ENCODE peak calls at places on chromosomes 5 and 9, in four cellular contexts. D, L, G and A are unnamed samples.
A peak's percentile ranks its signal among the peaks of the same experiment; 100 is the strongest.

GRCh38 chr9:15977438-15977837 is 424.6 kb downstream of the CCDC171 start:
- DNase-seq in D (peak; percentile 71), L (no peak), G (no peak), A (no peak)

GRCh38 chr5:15008476-15008875 is 136.9 kb upstream of the ANKH start:
- DNase-seq in D (peak; percentile 98), L (no peak), G (peak; percentile 91), A (peak; percentile 93)

GRCh38 chr9:87887661-87888480 is 5.2 kb downstream of the SPATA31E1 start:
- DNase-seq in D (no peak), L (no peak), G (no peak), A (no peak)

GRCh38 chr5:26955161-26955560 is 83.2 kb downstream of the CDH9 start:
- DNase-seq in D (no peak), L (no peak), G (no peak), A (no peak)

GRCh38 chr9:93217706-93218105 is 33.8 kb downstream of the WNK2 start:
- DNase-seq in D (no peak), L (no peak), G (no peak), A (no peak)

GRCh38 chr9:110912701-110913291 is 125.5 kb downstream of the LPAR1 start:
- DNase-seq in D (peak; percentile 54), L (no peak), G (no peak), A (no peak)

GRCh38 chr9:134381671-134382505 is 55.6 kb downstream of the RXRA start:
- DNase-seq in D (no peak), L (peak; percentile 54), G (no peak), A (no peak)

GRCh38 chr5:40089269-40089668 is 590.4 kb upstream of the PTGER4 start:
- DNase-seq in D (peak; percentile 37), L (no peak), G (no peak), A (no peak)

GRCh38 chr9:18452276-18452675 is 21.7 kb upstream of the ADAMTSL1 start:
- DNase-seq in D (no peak), L (no peak), G (no peak), A (no peak)

GRCh38 chr9:88818495-88819201 is 172.6 kb upstream of the S1PR3 start:
- DNase-seq in D (peak; percentile 37), L (no peak), G (no peak), A (no peak)

GRCh38 chr5:24621809-24622208 is 23.0 kb downstream of the CDH10 start:
- DNase-seq in D (peak; percentile 40), L (no peak), G (no peak), A (no peak)

GRCh38 chr9:26947736-26948135 is 694 bp upstream of the PLAA start:
- DNase-seq in D (no peak), L (no peak), G (no peak), A (no peak)

GRCh38 chr5:112205840-112206239 is 213.2 kb downstream of the EPB41L4A start:
- DNase-seq in D (no peak), L (no peak), G (no peak), A (no peak)

GRCh38 chr5:56078675-56079500 is 84.1 kb upstream of the IL6ST start:
- DNase-seq in D (no peak), L (no peak), G (no peak), A (no peak)

GRCh38 chr5:62259699-62260220 is 46.2 kb upstream of the KIF2A start:
- DNase-seq in D (no peak), L (no peak), G (no peak), A (no peak)

GRCh38 chr9:127583605-127584053 is 28.4 kb upstream of the STXBP1 start:
- DNase-seq in D (peak; percentile 87), L (no peak), G (no peak), A (no peak)

GRCh38 chr5:27875148-27875547 is 836.8 kb upstream of the CDH9 start:
- DNase-seq in D (no peak), L (no peak), G (no peak), A (no peak)

GRCh38 chr9:93318441-93318840 is 133.0 kb upstream of the FAM120A start:
- DNase-seq in D (no peak), L (no peak), G (no peak), A (no peak)

GRCh38 chr5:55850839-55851674 is at the start of gene IL31RA:
- DNase-seq in D (peak; percentile 74), L (no peak), G (peak; percentile 53), A (no peak)

GRCh38 chr5:73213566-73213998 is 40.6 kb downstream of the TMEM174 start:
- DNase-seq in D (peak; percentile 11), L (no peak), G (peak; percentile 82), A (no peak)

GRCh38 chr5:64384761-64385160 is 121.1 kb upstream of the RGS7BP start:
- DNase-seq in D (peak; percentile 64), L (no peak), G (no peak), A (no peak)

GRCh38 chr9:113988385-113988784 is 89.7 kb downstream of the AMBP start:
- DNase-seq in D (no peak), L (no peak), G (no peak), A (peak; percentile 14)